ENCODE peak calls at places on chromosomes 4 and X, in seven cellular contexts. U is MCF 10A, E is WTC11, I is GM23338, F is progenitor cell of endocrine pancreas, M is AG09319, S is left ventricle myocardium inferior. D is an unnamed sample.
A peak's percentile ranks its signal among the peaks of the same experiment; 100 is the strongest.

GRCh38 chr4:1209821-1210220 is 37.4 kb upstream of the SPON2 start:
- DNase-seq in I (peak; percentile 3), E (no peak), S (peak; percentile 88), M (peak; percentile 44), F (no peak), U (no peak), D (peak; percentile 33)

GRCh38 chrX:108735087-108735679 is 1.2 kb downstream of the IRS4 start:
- DNase-seq in F (peak; percentile 34), U (no peak), S (no peak), I (peak; percentile 59), E (peak; percentile 51), M (no peak), D (peak; percentile 24)

GRCh38 chr4:133921280-133922195 is 280.1 kb downstream of the PABPC4L start:
- DNase-seq in S (no peak), F (no peak), M (no peak), E (no peak), U (peak; percentile 38), I (no peak), D (no peak)

GRCh38 chrX:130704053-130705038 is 198.7 kb downstream of the ENOX2 start:
- DNase-seq in S (no peak), M (no peak), I (no peak), E (no peak), F (no peak), U (peak; percentile 30), D (no peak)

GRCh38 chr4:77481856-77482255 is 123.8 kb upstream of the CXCL13 start:
- DNase-seq in M (no peak), U (peak; percentile 50), S (no peak), E (no peak), F (no peak), I (no peak), D (no peak)

GRCh38 chrX:3939967-3940610 is 226.6 kb upstream of the PRKX start:
- DNase-seq in U (peak; percentile 38), S (no peak), M (no peak), I (peak; percentile 51), E (no peak), F (no peak), D (no peak)

GRCh38 chr4:17324431-17324830 is 187.5 kb downstream of the QDPR start:
- DNase-seq in F (no peak), S (no peak), E (peak; percentile 53), I (peak; percentile 81), U (peak; percentile 61), M (peak; percentile 62), D (peak; percentile 19)

GRCh38 chrX:56978172-56978571 is 17.2 kb downstream of the SPIN3 start:
- DNase-seq in S (no peak), F (no peak), I (peak; percentile 64), M (no peak), U (peak; percentile 71), E (peak; percentile 25), D (no peak)

GRCh38 chrX:69603566-69604194 is 12.2 kb upstream of the EDA start:
- DNase-seq in U (peak; percentile 51), S (no peak), F (no peak), I (peak; percentile 71), E (no peak), M (no peak), D (no peak)

GRCh38 chrX:88560673-88561330 is 186.2 kb upstream of the CPXCR1 start:
- DNase-seq in I (no peak), M (no peak), E (no peak), U (no peak), S (no peak), F (no peak), D (no peak)

GRCh38 chr4:175614880-175615279 is 197.2 kb downstream of the GPM6A start:
- DNase-seq in S (no peak), M (no peak), F (no peak), E (no peak), I (no peak), U (no peak), D (no peak)

GRCh38 chr4:105189855-105190650 is 43.4 kb downstream of the TET2 start:
- DNase-seq in I (no peak), S (no peak), M (no peak), U (no peak), E (no peak), F (no peak), D (no peak)

GRCh38 chr4:22500128-22500611 is 15.7 kb downstream of the ADGRA3 start:
- DNase-seq in M (no peak), E (no peak), U (peak; percentile 82), I (no peak), S (peak; percentile 21), F (no peak), D (no peak)

GRCh38 chr4:175394213-175394612 is 417.9 kb downstream of the GPM6A start:
- DNase-seq in U (no peak), F (no peak), M (no peak), I (no peak), S (no peak), E (no peak), D (no peak)

GRCh38 chr4:141922224-141922623 is 285.8 kb downstream of the IL15 start:
- DNase-seq in S (no peak), U (no peak), E (no peak), F (no peak), M (no peak), I (no peak), D (no peak)

GRCh38 chrX:115460565-115460888 is 100.4 kb upstream of the PLS3 start:
- DNase-seq in I (no peak), E (no peak), S (no peak), F (no peak), U (no peak), M (no peak), D (no peak)

GRCh38 chrX:9282325-9282724 is 182.5 kb upstream of the TBL1X start:
- DNase-seq in S (no peak), M (no peak), F (no peak), U (no peak), I (no peak), E (no peak), D (no peak)

GRCh38 chr4:80140237-80140636 is 57.1 kb upstream of the PRDM8 start:
- DNase-seq in S (no peak), M (no peak), E (no peak), I (no peak), F (no peak), U (no peak), D (no peak)

GRCh38 chr4:111632752-111633151 is 512.5 kb upstream of the FAM241A start:
- DNase-seq in M (no peak), E (no peak), F (no peak), U (peak; percentile 29), S (no peak), I (no peak), D (no peak)

GRCh38 chrX:150211988-150212387 is 151.1 kb upstream of the MAMLD1 start:
- DNase-seq in S (no peak), I (no peak), U (peak; percentile 8), E (no peak), F (no peak), M (no peak), D (no peak)
- TF ChIP-seq CTCF in S (no peak), I (no peak), U (no peak), E (no peak), F (no peak), M (no peak), D (no peak)

DNA sequence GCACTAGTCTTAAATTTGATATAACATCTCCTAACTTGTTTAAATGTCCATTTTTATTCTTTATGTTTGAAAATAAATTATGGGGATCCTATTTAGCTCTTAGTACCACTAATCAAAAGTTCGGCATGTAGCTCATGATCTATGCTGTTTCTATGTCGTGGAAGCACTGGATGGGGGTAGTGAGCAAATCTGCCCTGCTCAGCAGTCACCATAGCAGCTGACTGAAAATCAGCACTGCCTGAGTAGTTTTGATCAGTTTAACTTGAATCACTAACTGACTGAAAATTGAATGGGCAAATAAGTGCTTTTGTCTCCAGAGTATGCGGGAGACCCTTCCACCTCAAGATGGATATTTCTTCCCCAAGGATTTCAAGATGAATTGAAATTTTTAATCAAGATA is 27.6 kb downstream of the NUDT6 start:
- DNase-seq in E (no peak), I (no peak), U (no peak), F (no peak), M (no peak), S (no peak), D (no peak)
- TF ChIP-seq CTCF in E (no peak), I (peak; percentile 13), U (no peak), F (no peak), M (no peak), S (no peak), D (no peak)

GRCh38 chr4:86487738-86488137 is 106.4 kb upstream of the PTPN13 start:
- DNase-seq in M (no peak), E (no peak), S (no peak), I (no peak), F (no peak), U (no peak), D (no peak)

GRCh38 chr4:86481429-86481828 is 112.7 kb upstream of the PTPN13 start:
- DNase-seq in M (no peak), I (peak; percentile 34), F (no peak), S (no peak), E (no peak), U (no peak), D (no peak)

GRCh38 chr4:86482296-86482695 is 111.8 kb upstream of the PTPN13 start:
- DNase-seq in U (no peak), F (no peak), E (no peak), S (no peak), I (peak; percentile 25), M (no peak), D (no peak)

GRCh38 chr4:86484241-86484640 is 109.9 kb upstream of the PTPN13 start:
- DNase-seq in M (no peak), U (no peak), I (no peak), E (no peak), F (no peak), S (no peak), D (no peak)

DNA sequence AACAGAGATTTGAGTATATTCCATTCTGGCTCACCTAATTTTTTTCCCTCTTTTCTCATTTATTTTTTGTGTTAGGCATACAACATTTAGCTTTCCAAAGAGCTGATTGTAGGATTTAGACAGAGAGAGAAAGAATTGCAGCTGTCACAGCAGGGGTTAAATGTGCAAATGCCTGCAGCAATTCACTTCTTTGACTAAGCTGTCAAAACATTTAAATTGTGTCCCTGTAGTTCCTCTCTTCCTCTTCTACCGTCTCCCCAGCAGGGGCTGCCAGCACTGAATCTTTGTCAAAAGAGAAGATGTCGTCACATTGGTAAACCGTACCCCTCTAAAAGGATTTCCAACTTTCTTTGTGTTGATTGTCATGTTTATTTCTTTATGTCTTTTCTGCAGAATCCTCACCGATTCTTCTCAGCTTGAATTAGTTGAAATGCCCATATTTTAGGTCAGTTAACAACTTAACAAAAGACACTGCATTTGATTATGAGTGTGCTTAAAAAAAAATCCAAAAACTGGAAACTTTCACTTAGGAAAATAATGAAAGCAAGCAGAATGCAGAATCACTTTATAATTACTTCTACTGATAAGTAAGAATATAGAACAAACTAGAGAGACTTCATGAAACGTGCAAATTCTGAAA is 111.1 kb upstream of the PTPN13 start:
- DNase-seq in E (peak; percentile 72), M (no peak), F (no peak), I (peak; percentile 95), S (no peak), U (peak; percentile 37), D (peak; percentile 17)
- TF ChIP-seq CTCF in E (no peak), M (peak; percentile 6), F (peak; percentile 36), I (peak; percentile 35), S (peak; percentile 24), U (no peak), D (peak; percentile 22)

GRCh38 chr4:57499786-57500185 is 389.6 kb upstream of the IGFBP7 start:
- DNase-seq in S (no peak), I (no peak), M (no peak), F (no peak), E (no peak), U (peak; percentile 97), D (no peak)
- TF ChIP-seq CTCF in S (no peak), I (no peak), M (no peak), F (no peak), E (no peak), U (no peak), D (no peak)

D was measured in glutamatergic neuron.